ENCODE peak calls at places on chromosome 6, in five cellular contexts. W is neural crest cell, V is islet precursor cell, O is stromal cell of bone marrow, E is WTC11. H is an unnamed sample.

GRCh38 chr6:6405997-6406699 is 85.7 kb upstream of the F13A1 start:
- DNase-seq in O (no peak), E (no peak), V (no peak), W (no peak), H (no peak)

GRCh38 chr6:1667012-1667804 is 57.5 kb downstream of the FOXC1 start:
- DNase-seq in W (no peak), O (no peak), E (no peak), V (no peak), H (no peak)

GRCh38 chr6:33651947-33652346 is 30.8 kb downstream of the ITPR3 start:
- DNase-seq in E (no peak), W (no peak), V (no peak), O (no peak), H (no peak)

GRCh38 chr6:113596907-113597583 is 260.1 kb upstream of the MARCKS start:
- DNase-seq in W (no peak), V (no peak), O (peak), E (no peak), H (no peak)

GRCh38 chr6:42276008-42276890 is 58.6 kb upstream of the MRPS10 start:
- DNase-seq in V (no peak), W (no peak), E (no peak), O (peak), H (no peak)

GRCh38 chr6:15476631-15477380 is 186.0 kb downstream of the DTNBP1 start:
- DNase-seq in E (no peak), O (no peak), W (no peak), V (peak), H (no peak)

GRCh38 chr6:137571854-137572253 is 77.7 kb upstream of the OLIG3 start:
- DNase-seq in V (no peak), W (peak), E (peak), O (peak), H (peak)

GRCh38 chr6:165621950-165622349 is 41.1 kb downstream of the PDE10A start:
- DNase-seq in W (no peak), E (no peak), O (no peak), V (no peak), H (no peak)

GRCh38 chr6:129073651-129074419 is 190.9 kb downstream of the LAMA2 start:
- DNase-seq in E (no peak), W (no peak), V (no peak), O (peak), H (no peak)

GRCh38 chr6:54860739-54861138 is 14.2 kb downstream of the FAM83B start:
- DNase-seq in E (no peak), O (no peak), W (no peak), V (peak), H (no peak)

GRCh38 chr6:71489736-71490135 is 201.1 kb downstream of the OGFRL1 start:
- DNase-seq in V (peak), E (peak), W (no peak), O (peak), H (no peak)

GRCh38 chr6:98539669-98540207 is 294.6 kb upstream of the POU3F2 start:
- DNase-seq in W (no peak), V (peak), E (no peak), O (no peak), H (no peak)

GRCh38 chr6:3281669-3282460 is 23.1 kb downstream of the PSMG4 start:
- DNase-seq in V (no peak), O (peak), W (no peak), E (peak), H (no peak)

GRCh38 chr6:169722362-169723199 is 1.7 kb downstream of the PHF10 start:
- DNase-seq in O (no peak), W (peak), V (peak), E (peak), H (peak)

GRCh38 chr6:27617700-27618689 is 145.1 kb upstream of the ZNF184 start:
- DNase-seq in V (peak), O (no peak), E (peak), W (no peak), H (no peak)

GRCh38 chr6:33577718-33578117 is 2.4 kb downstream of the BAK1 start:
- DNase-seq in W (no peak), O (no peak), V (no peak), E (no peak), H (no peak)

GRCh38 chr6:162251257-162251656 is 476.3 kb downstream of the PRKN start:
- DNase-seq in E (peak), W (no peak), O (no peak), V (no peak), H (peak)

GRCh38 chr6:170163405-170164170 is 127.3 kb downstream of the DLL1 start:
- DNase-seq in E (no peak), V (no peak), W (no peak), O (no peak), H (no peak)

GRCh38 chr6:148414836-148415235 is 72.2 kb downstream of the SASH1 start:
- DNase-seq in W (no peak), E (no peak), O (peak), V (no peak), H (no peak)

H was measured in HuH-7.